ENCODE peak calls at places on chromosomes 16 and 17, in six cellular contexts. One of them, this sample, is unnamed.

GRCh38 chr17:55093358-55093757 is 124.8 kb downstream of the STXBP4 start:
- DNase-seq in RPMI8226: no peak
- DNase-seq in NCI-H460: no peak
- DNase-seq in NCI-H2029: no peak
- DNase-seq in stimulated activated CD8-positive, alpha-beta memory T cell treated with anti-CD3 and anti-CD28 coated beads, Interleukin-4, amount 100 ng/mL, for 48 hours: no peak
- DNase-seq in upper lobe of right lung: no peak
- DNase-seq in this sample: no peak

GRCh38 chr16:80804451-80805383 is at the start of gene CDYL2:
- DNase-seq in RPMI8226: peak
- DNase-seq in NCI-H460: peak
- DNase-seq in NCI-H2029: no peak
- DNase-seq in stimulated activated CD8-positive, alpha-beta memory T cell treated with anti-CD3 and anti-CD28 coated beads, Interleukin-4, amount 100 ng/mL, for 48 hours: peak
- DNase-seq in upper lobe of right lung: peak
- DNase-seq in this sample: peak

GRCh38 chr17:43767053-43767712 is 8.6 kb upstream of the SOST start:
- DNase-seq in RPMI8226: no peak
- DNase-seq in NCI-H460: no peak
- DNase-seq in NCI-H2029: no peak
- DNase-seq in stimulated activated CD8-positive, alpha-beta memory T cell treated with anti-CD3 and anti-CD28 coated beads, Interleukin-4, amount 100 ng/mL, for 48 hours: no peak
- DNase-seq in upper lobe of right lung: no peak
- DNase-seq in this sample: no peak

GRCh38 chr16:425740-426114 is 278 bp downstream of the RAB11FIP3 start:
- DNase-seq in RPMI8226: no peak
- DNase-seq in NCI-H460: no peak
- DNase-seq in NCI-H2029: no peak
- DNase-seq in stimulated activated CD8-positive, alpha-beta memory T cell treated with anti-CD3 and anti-CD28 coated beads, Interleukin-4, amount 100 ng/mL, for 48 hours: no peak
- DNase-seq in upper lobe of right lung: no peak
- DNase-seq in this sample: no peak

GRCh38 chr17:18235743-18236256 is 10.4 kb downstream of the LLGL1 start:
- DNase-seq in RPMI8226: no peak
- DNase-seq in NCI-H460: no peak
- DNase-seq in NCI-H2029: no peak
- DNase-seq in stimulated activated CD8-positive, alpha-beta memory T cell treated with anti-CD3 and anti-CD28 coated beads, Interleukin-4, amount 100 ng/mL, for 48 hours: peak
- DNase-seq in upper lobe of right lung: no peak
- DNase-seq in this sample: peak

GRCh38 chr17:35433075-35433894 is 985 bp upstream of the SLFN12 start:
- DNase-seq in RPMI8226: peak
- DNase-seq in NCI-H460: peak
- DNase-seq in NCI-H2029: no peak
- DNase-seq in stimulated activated CD8-positive, alpha-beta memory T cell treated with anti-CD3 and anti-CD28 coated beads, Interleukin-4, amount 100 ng/mL, for 48 hours: peak
- DNase-seq in upper lobe of right lung: peak
- DNase-seq in this sample: peak

GRCh38 chr16:84368327-84368996 is at the start of gene ATP2C2:
- DNase-seq in RPMI8226: no peak
- DNase-seq in NCI-H460: no peak
- DNase-seq in NCI-H2029: peak
- DNase-seq in stimulated activated CD8-positive, alpha-beta memory T cell treated with anti-CD3 and anti-CD28 coated beads, Interleukin-4, amount 100 ng/mL, for 48 hours: no peak
- DNase-seq in upper lobe of right lung: peak
- DNase-seq in this sample: no peak

GRCh38 chr16:5605404-5605803 is 507.8 kb upstream of the EEF2KMT start:
- DNase-seq in RPMI8226: no peak
- DNase-seq in NCI-H460: no peak
- DNase-seq in NCI-H2029: no peak
- DNase-seq in stimulated activated CD8-positive, alpha-beta memory T cell treated with anti-CD3 and anti-CD28 coated beads, Interleukin-4, amount 100 ng/mL, for 48 hours: no peak
- DNase-seq in upper lobe of right lung: no peak
- DNase-seq in this sample: no peak

GRCh38 chr17:40442392-40443195 is 656 bp upstream of the IGFBP4 start:
- DNase-seq in RPMI8226: no peak
- DNase-seq in NCI-H460: no peak
- DNase-seq in NCI-H2029: no peak
- DNase-seq in stimulated activated CD8-positive, alpha-beta memory T cell treated with anti-CD3 and anti-CD28 coated beads, Interleukin-4, amount 100 ng/mL, for 48 hours: no peak
- DNase-seq in upper lobe of right lung: peak
- DNase-seq in this sample: no peak

GRCh38 chr16:24736758-24737157 is 7.3 kb downstream of the TNRC6A start:
- DNase-seq in RPMI8226: no peak
- DNase-seq in NCI-H460: no peak
- DNase-seq in NCI-H2029: peak
- DNase-seq in stimulated activated CD8-positive, alpha-beta memory T cell treated with anti-CD3 and anti-CD28 coated beads, Interleukin-4, amount 100 ng/mL, for 48 hours: no peak
- DNase-seq in upper lobe of right lung: no peak
- DNase-seq in this sample: no peak

GRCh38 chr16:3007957-3008748 is 4.6 kb upstream of the CLDN9 start:
- DNase-seq in RPMI8226: no peak
- DNase-seq in NCI-H460: no peak
- DNase-seq in NCI-H2029: no peak
- DNase-seq in stimulated activated CD8-positive, alpha-beta memory T cell treated with anti-CD3 and anti-CD28 coated beads, Interleukin-4, amount 100 ng/mL, for 48 hours: no peak
- DNase-seq in upper lobe of right lung: peak
- DNase-seq in this sample: peak

GRCh38 chr16:29812754-29813643 is 1.0 kb downstream of the PRRT2 start:
- DNase-seq in RPMI8226: no peak
- DNase-seq in NCI-H460: no peak
- DNase-seq in NCI-H2029: no peak
- DNase-seq in stimulated activated CD8-positive, alpha-beta memory T cell treated with anti-CD3 and anti-CD28 coated beads, Interleukin-4, amount 100 ng/mL, for 48 hours: no peak
- DNase-seq in upper lobe of right lung: no peak
- DNase-seq in this sample: no peak

GRCh38 chr17:55458977-55459376 is 37.3 kb upstream of the MMD start:
- DNase-seq in RPMI8226: no peak
- DNase-seq in NCI-H460: no peak
- DNase-seq in NCI-H2029: no peak
- DNase-seq in stimulated activated CD8-positive, alpha-beta memory T cell treated with anti-CD3 and anti-CD28 coated beads, Interleukin-4, amount 100 ng/mL, for 48 hours: peak
- DNase-seq in upper lobe of right lung: no peak
- DNase-seq in this sample: peak

GRCh38 chr17:50426814-50427787 is 1.1 kb downstream of the ACSF2 start:
- DNase-seq in RPMI8226: peak
- DNase-seq in NCI-H460: peak
- DNase-seq in NCI-H2029: no peak
- DNase-seq in stimulated activated CD8-positive, alpha-beta memory T cell treated with anti-CD3 and anti-CD28 coated beads, Interleukin-4, amount 100 ng/mL, for 48 hours: peak
- DNase-seq in upper lobe of right lung: no peak
- DNase-seq in this sample: peak

GRCh38 chr17:41264599-41264998 is 579 bp upstream of the KRTAP9-6 start:
- DNase-seq in RPMI8226: no peak
- DNase-seq in NCI-H460: no peak
- DNase-seq in NCI-H2029: no peak
- DNase-seq in stimulated activated CD8-positive, alpha-beta memory T cell treated with anti-CD3 and anti-CD28 coated beads, Interleukin-4, amount 100 ng/mL, for 48 hours: no peak
- DNase-seq in upper lobe of right lung: no peak
- DNase-seq in this sample: no peak

GRCh38 chr16:87780385-87780989 is 14.7 kb upstream of the KLHDC4 start:
- DNase-seq in RPMI8226: peak
- DNase-seq in NCI-H460: no peak
- DNase-seq in NCI-H2029: no peak
- DNase-seq in stimulated activated CD8-positive, alpha-beta memory T cell treated with anti-CD3 and anti-CD28 coated beads, Interleukin-4, amount 100 ng/mL, for 48 hours: peak
- DNase-seq in upper lobe of right lung: peak
- DNase-seq in this sample: peak

GRCh38 chr17:17051380-17051779 is 9.1 kb downstream of the MPRIP start:
- DNase-seq in RPMI8226: no peak
- DNase-seq in NCI-H460: no peak
- DNase-seq in NCI-H2029: no peak
- DNase-seq in stimulated activated CD8-positive, alpha-beta memory T cell treated with anti-CD3 and anti-CD28 coated beads, Interleukin-4, amount 100 ng/mL, for 48 hours: no peak
- DNase-seq in upper lobe of right lung: peak
- DNase-seq in this sample: no peak

GRCh38 chr17:34386925-34387550 is 24.0 kb upstream of the CCL1 start:
- DNase-seq in RPMI8226: peak
- DNase-seq in NCI-H460: no peak
- DNase-seq in NCI-H2029: no peak
- DNase-seq in stimulated activated CD8-positive, alpha-beta memory T cell treated with anti-CD3 and anti-CD28 coated beads, Interleukin-4, amount 100 ng/mL, for 48 hours: no peak
- DNase-seq in upper lobe of right lung: no peak
- DNase-seq in this sample: peak

GRCh38 chr16:54847207-54847606 is 83.5 kb upstream of the IRX5 start:
- DNase-seq in RPMI8226: no peak
- DNase-seq in NCI-H460: no peak
- DNase-seq in NCI-H2029: no peak
- DNase-seq in stimulated activated CD8-positive, alpha-beta memory T cell treated with anti-CD3 and anti-CD28 coated beads, Interleukin-4, amount 100 ng/mL, for 48 hours: no peak
- DNase-seq in upper lobe of right lung: no peak
- DNase-seq in this sample: no peak

GRCh38 chr17:55348749-55349354 is 72.8 kb downstream of the MMD start:
- DNase-seq in RPMI8226: peak
- DNase-seq in NCI-H460: peak
- DNase-seq in NCI-H2029: peak
- DNase-seq in stimulated activated CD8-positive, alpha-beta memory T cell treated with anti-CD3 and anti-CD28 coated beads, Interleukin-4, amount 100 ng/mL, for 48 hours: peak
- DNase-seq in upper lobe of right lung: no peak
- DNase-seq in this sample: peak

GRCh38 chr16:3020604-3021448 is 658 bp downstream of the TNFRSF12A start:
- DNase-seq in RPMI8226: peak
- DNase-seq in NCI-H460: peak
- DNase-seq in NCI-H2029: no peak
- DNase-seq in stimulated activated CD8-positive, alpha-beta memory T cell treated with anti-CD3 and anti-CD28 coated beads, Interleukin-4, amount 100 ng/mL, for 48 hours: peak
- DNase-seq in upper lobe of right lung: peak
- DNase-seq in this sample: peak

GRCh38 chr17:63919311-63919723 is 678 bp upstream of the GH1 start:
- DNase-seq in RPMI8226: peak
- DNase-seq in NCI-H460: peak
- DNase-seq in NCI-H2029: peak
- DNase-seq in stimulated activated CD8-positive, alpha-beta memory T cell treated with anti-CD3 and anti-CD28 coated beads, Interleukin-4, amount 100 ng/mL, for 48 hours: peak
- DNase-seq in upper lobe of right lung: no peak
- DNase-seq in this sample: peak

GRCh38 chr17:39772415-39772814 is 34.7 kb downstream of the GRB7 start:
- DNase-seq in RPMI8226: no peak
- DNase-seq in NCI-H460: no peak
- DNase-seq in NCI-H2029: no peak
- DNase-seq in stimulated activated CD8-positive, alpha-beta memory T cell treated with anti-CD3 and anti-CD28 coated beads, Interleukin-4, amount 100 ng/mL, for 48 hours: peak
- DNase-seq in upper lobe of right lung: no peak
- DNase-seq in this sample: no peak

GRCh38 chr16:2022723-2023097 is 3.1 kb downstream of the NPW start:
- DNase-seq in RPMI8226: peak
- DNase-seq in NCI-H460: no peak
- DNase-seq in NCI-H2029: no peak
- DNase-seq in stimulated activated CD8-positive, alpha-beta memory T cell treated with anti-CD3 and anti-CD28 coated beads, Interleukin-4, amount 100 ng/mL, for 48 hours: peak
- DNase-seq in upper lobe of right lung: no peak
- DNase-seq in this sample: no peak

This sample was measured in activated CD8-positive, alpha-beta memory T cell treated with anti-CD3 and anti-CD28 coated beads for 24 hours.